ENCODE peak calls at places on chromosomes 13 and 19, in four cellular contexts. P is A549, C is K562, N is H1. W is an unnamed sample.

GRCh38 chr19:50908311-50908710 is 2.9 kb downstream of the KLK4 start:
- DNase-seq in N (no peak), P (no peak), C (no peak), W (no peak)

GRCh38 chr19:17125052-17125727 is 49.6 kb downstream of the MYO9B start:
- DNase-seq in N (no peak), C (no peak), P (no peak), W (no peak)

GRCh38 chr19:6041991-6042421 is 64.1 kb upstream of the RANBP3 start:
- DNase-seq in N (no peak), P (no peak), C (no peak), W (no peak)

GRCh38 chr13:66634384-66634783 is 595.8 kb downstream of the PCDH9 start:
- DNase-seq in C (no peak), P (no peak), N (no peak), W (no peak)

GRCh38 chr19:39409886-39410619 is 2.4 kb upstream of the PLEKHG2 start:
- DNase-seq in N (no peak), C (peak), P (no peak), W (peak)

GRCh38 chr13:97108535-97108910 is 113.6 kb upstream of the MBNL2 start:
- DNase-seq in C (no peak), P (no peak), N (no peak), W (no peak)

GRCh38 chr19:38660724-38661123 is 13.3 kb downstream of the ACTN4 start:
- DNase-seq in N (no peak), C (no peak), P (no peak), W (no peak)

GRCh38 chr19:10544242-10544752 is 593 bp downstream of the ATG4D start:
- DNase-seq in N (no peak), P (no peak), C (peak), W (no peak)

GRCh38 chr19:23776507-23777205 is 18.0 kb upstream of the ZNF681 start:
- DNase-seq in N (no peak), C (no peak), P (no peak), W (no peak)

GRCh38 chr13:27868639-27869435 is 51.0 kb upstream of the PDX1 start:
- DNase-seq in C (no peak), P (no peak), N (no peak), W (no peak)

GRCh38 chr13:99322297-99323103 is 15.3 kb upstream of the GPR183 start:
- DNase-seq in C (peak), P (no peak), N (no peak), W (no peak)

GRCh38 chr19:34254552-34255432 is at the start of gene GARRE1:
- DNase-seq in C (peak), P (peak), N (no peak), W (no peak)

GRCh38 chr19:44512326-44513298 is 12.3 kb upstream of the ZNF180 start:
- DNase-seq in N (peak), C (peak), P (peak), W (peak)

GRCh38 chr19:39679791-39680168 is 24.1 kb downstream of the LGALS16 start:
- DNase-seq in C (no peak), P (no peak), N (no peak), W (no peak)

GRCh38 chr13:52737451-52737850 is 2.2 kb downstream of the CNMD start:
- DNase-seq in P (no peak), C (no peak), N (no peak), W (no peak)

GRCh38 chr19:50330365-50331078 is 1.3 kb upstream of the KCNC3 start:
- DNase-seq in C (peak), P (peak), N (peak), W (peak)

GRCh38 chr13:95035311-95036109 is 265.7 kb downstream of the ABCC4 start:
- DNase-seq in C (no peak), N (no peak), P (no peak), W (no peak)

GRCh38 chr13:27403252-27403678 is 21.2 kb upstream of the GTF3A start:
- DNase-seq in P (no peak), C (no peak), N (no peak), W (no peak)

GRCh38 chr19:17075035-17075859 is at the start of the genes HAUS8 and MYO9B:
- DNase-seq in C (peak), P (peak), N (peak), W (peak)

GRCh38 chr13:80339841-80340642 is 884 bp downstream of the SPRY2 start:
- DNase-seq in P (no peak), C (peak), N (no peak), W (peak)

GRCh38 chr19:47447470-47448359 is 24.0 kb downstream of the SLC8A2 start:
- DNase-seq in P (peak), C (peak), N (peak), W (peak)

GRCh38 chr13:112466132-112467025 is 90.2 kb downstream of the SPACA7 start:
- DNase-seq in N (no peak), P (no peak), C (no peak), W (no peak)

GRCh38 chr19:42051166-42052115 is 18.6 kb downstream of the GRIK5 start:
- DNase-seq in C (no peak), P (no peak), N (no peak), W (no peak)

GRCh38 chr19:13951799-13952153 is 533 bp upstream of the DCAF15 start:
- DNase-seq in N (no peak), P (no peak), C (no peak), W (no peak)

GRCh38 chr13:89457977-89458376 is 1786.8 kb downstream of the SLITRK5 start:
- DNase-seq in P (no peak), N (no peak), C (no peak), W (no peak)

GRCh38 chr19:45767410-45767880 is 1.6 kb downstream of the SIX5 start:
- DNase-seq in P (peak), N (no peak), C (peak), W (peak)

GRCh38 chr19:45130888-45131615 is 29.7 kb downstream of the NKPD1 start:
- DNase-seq in N (no peak), C (no peak), P (peak), W (peak)

GRCh38 chr19:19445911-19446361 is 40.5 kb downstream of the GATAD2A start:
- DNase-seq in P (no peak), N (no peak), C (no peak), W (no peak)

GRCh38 chr13:97367427-97367826 is 66.5 kb upstream of the RAP2A start:
- DNase-seq in N (no peak), C (no peak), P (no peak), W (no peak)

GRCh38 chr19:580274-580835 is 8.0 kb downstream of the BSG start:
- DNase-seq in N (no peak), P (no peak), C (no peak), W (no peak)

GRCh38 chr13:33369073-33369472 is 83.5 kb upstream of the STARD13 start:
- DNase-seq in P (no peak), C (no peak), N (no peak), W (no peak)

GRCh38 chr13:33367186-33367895 is 81.8 kb upstream of the STARD13 start:
- DNase-seq in P (no peak), C (no peak), N (no peak), W (no peak)

GRCh38 chr13:33364192-33364591 is 78.6 kb upstream of the STARD13 start:
- DNase-seq in P (no peak), C (no peak), N (no peak), W (no peak)

GRCh38 chr13:33366469-33367062 is 81.0 kb upstream of the STARD13 start:
- DNase-seq in C (no peak), P (no peak), N (no peak), W (peak)

GRCh38 chr13:33367931-33368330 is 82.4 kb upstream of the STARD13 start:
- DNase-seq in N (no peak), C (no peak), P (no peak), W (no peak)
- TF ChIP-seq CEBPB in N (no peak), C (no peak), P (no peak), W (no peak)

GRCh38 chr19:54172764-54173699 is at the start of gene TMC4:
- DNase-seq in N (no peak), P (no peak), C (no peak), W (no peak)

GRCh38 chr19:54173951-54174817 is 1.2 kb upstream of the TMC4 start:
- DNase-seq in C (no peak), N (no peak), P (no peak), W (no peak)

GRCh38 chr19:54168174-54168917 is 4.6 kb downstream of the TMC4 start:
- DNase-seq in C (peak), N (no peak), P (peak), W (peak)

GRCh38 chr19:54169149-54169731 is 3.7 kb downstream of the TMC4 start:
- DNase-seq in N (no peak), P (no peak), C (no peak), W (no peak)

GRCh38 chr19:54172413-54172763 is 572 bp downstream of the TMC4 start:
- DNase-seq in P (no peak), C (no peak), N (no peak), W (no peak)
- TF ChIP-seq RNF2 in P (no peak), C (no peak), N (no peak), W (no peak)

GRCh38 chr13:25865391-25865790 is 186.4 kb downstream of the SHISA2 start:
- DNase-seq in P (no peak), N (no peak), C (no peak), W (no peak)
- TF ChIP-seq CEBPB in P (no peak), N (no peak), C (no peak), W (no peak)

GRCh38 chr13:32530841-32531253 is 7.7 kb downstream of the N4BP2L2 start:
- DNase-seq in C (no peak), N (no peak), P (no peak), W (no peak)
- TF ChIP-seq RNF2 in C (no peak), N (no peak), P (no peak), W (no peak)

GRCh38 chr19:1861599-1862031 is 1.8 kb downstream of the KLF16 start:
- DNase-seq in C (no peak), P (no peak), N (no peak), W (no peak)
- TF ChIP-seq CEBPB in C (no peak), P (no peak), N (no peak), W (no peak)